ENCODE peak calls at places on chromosome 6, in five cellular contexts. A, S, J, T and I are unnamed samples.

GRCh38 chr6:48150701-48151100 is 39.7 kb upstream of the PTCHD4 start:
- DNase-seq in T (no peak), A (no peak), J (no peak), S (no peak), I (no peak)

GRCh38 chr6:32087574-32088486 is 21.3 kb downstream of the TNXB start:
- DNase-seq in J (peak), T (peak), A (peak), S (no peak), I (peak)

GRCh38 chr6:160274846-160275510 is 16.4 kb upstream of the SLC22A2 start:
- DNase-seq in T (no peak), J (no peak), S (no peak), A (no peak), I (no peak)

GRCh38 chr6:134145786-134146185 is 93.4 kb upstream of the SLC2A12 start:
- DNase-seq in T (no peak), J (no peak), A (peak), S (no peak), I (no peak)

GRCh38 chr6:166366921-166367320 is 15.8 kb downstream of the MPC1 start:
- DNase-seq in A (no peak), J (no peak), S (no peak), T (no peak), I (no peak)

GRCh38 chr6:90025418-90026089 is 131.3 kb downstream of the GJA10 start:
- DNase-seq in A (peak), T (no peak), J (no peak), S (no peak), I (no peak)

GRCh38 chr6:149907317-149907716 is 9.4 kb upstream of the RAET1E start:
- DNase-seq in A (no peak), J (no peak), S (no peak), T (no peak), I (no peak)

GRCh38 chr6:12288844-12289654 is 1.1 kb upstream of the EDN1 start:
- DNase-seq in J (no peak), A (peak), S (no peak), T (no peak), I (peak)

GRCh38 chr6:108453601-108454157 is 107.0 kb upstream of the FOXO3 start:
- DNase-seq in J (no peak), S (no peak), A (no peak), T (no peak), I (no peak)

GRCh38 chr6:96014846-96015245 is 928 bp upstream of the FUT9 start:
- DNase-seq in T (no peak), A (no peak), J (no peak), S (no peak), I (no peak)

GRCh38 chr6:64013061-64013410 is 377.4 kb downstream of the PHF3 start:
- DNase-seq in J (no peak), T (no peak), A (no peak), S (no peak), I (no peak)

GRCh38 chr6:149895702-149896310 is 2.1 kb downstream of the RAET1E start:
- DNase-seq in J (no peak), S (no peak), T (no peak), A (no peak), I (no peak)

GRCh38 chr6:133743621-133744020 is 145.3 kb upstream of the TCF21 start:
- DNase-seq in J (no peak), A (no peak), S (no peak), T (no peak), I (no peak)

GRCh38 chr6:160992323-160993314 is 1.1 kb downstream of the MAP3K4 start:
- DNase-seq in T (no peak), A (peak), S (no peak), J (no peak), I (no peak)

GRCh38 chr6:111597687-111598086 is 8.0 kb downstream of the TRAF3IP2 start:
- DNase-seq in T (no peak), S (no peak), J (peak), A (no peak), I (no peak)

GRCh38 chr6:45730232-45730631 is 285.4 kb downstream of the CLIC5 start:
- DNase-seq in T (no peak), A (no peak), J (no peak), S (no peak), I (no peak)

GRCh38 chr6:42264852-42265390 is 47.3 kb upstream of the MRPS10 start:
- DNase-seq in J (peak), A (no peak), S (no peak), T (no peak), I (no peak)

GRCh38 chr6:8157839-8158238 is 55.5 kb upstream of the EEF1E1 start:
- DNase-seq in S (no peak), A (no peak), T (no peak), J (no peak), I (no peak)
- TF ChIP-seq CTCF in S (no peak), A (no peak), T (no peak), J (no peak), I (no peak)

GRCh38 chr6:24734166-24734565 is 15.2 kb upstream of the C6orf62 start:
- DNase-seq in A (no peak), T (no peak), J (no peak), S (no peak), I (no peak)
- TF ChIP-seq CTCF in A (no peak), T (no peak), J (no peak), S (no peak), I (no peak)

GRCh38 chr6:137589067-137589848 is 95.1 kb upstream of the OLIG3 start:
- DNase-seq in S (no peak), J (no peak), A (peak), T (no peak), I (no peak)

GRCh38 chr6:137590684-137591083 is 96.5 kb upstream of the OLIG3 start:
- DNase-seq in S (no peak), A (no peak), J (no peak), T (no peak), I (no peak)

DNA sequence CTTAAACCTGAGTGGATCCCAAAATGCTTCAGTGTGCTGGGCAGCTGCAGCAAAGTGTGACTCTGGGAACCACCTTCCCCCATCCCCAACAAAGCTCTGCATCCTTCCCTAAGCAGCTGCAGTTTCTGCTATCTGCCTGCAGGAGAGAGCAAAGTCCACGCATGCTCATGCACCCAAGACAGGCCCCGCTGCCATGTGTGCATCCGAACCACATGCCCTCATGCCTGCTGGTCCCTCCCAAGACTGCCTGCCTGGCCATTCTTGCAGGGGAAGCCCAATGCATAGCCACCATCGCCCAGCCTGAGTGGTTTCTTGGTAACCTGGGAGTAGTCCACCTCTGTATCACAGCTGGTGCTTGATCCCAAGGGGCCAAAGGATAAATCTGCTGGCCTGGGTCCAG is 94.3 kb upstream of the OLIG3 start:
- DNase-seq in A (no peak), T (no peak), J (no peak), S (no peak), I (no peak)
- TF ChIP-seq CTCF in A (peak), T (no peak), J (no peak), S (no peak), I (no peak)

GRCh38 chr6:55621993-55622392 is 43.0 kb upstream of the HMGCLL1 start:
- DNase-seq in T (no peak), A (no peak), S (no peak), J (no peak), I (no peak)

GRCh38 chr6:55621244-55621643 is 42.3 kb upstream of the HMGCLL1 start:
- DNase-seq in T (no peak), A (no peak), S (no peak), J (no peak), I (no peak)

GRCh38 chr6:55617272-55617671 is 38.3 kb upstream of the HMGCLL1 start:
- DNase-seq in T (no peak), A (peak), J (no peak), S (no peak), I (no peak)
- TF ChIP-seq CTCF in T (no peak), A (no peak), J (no peak), S (no peak), I (peak)

DNA sequence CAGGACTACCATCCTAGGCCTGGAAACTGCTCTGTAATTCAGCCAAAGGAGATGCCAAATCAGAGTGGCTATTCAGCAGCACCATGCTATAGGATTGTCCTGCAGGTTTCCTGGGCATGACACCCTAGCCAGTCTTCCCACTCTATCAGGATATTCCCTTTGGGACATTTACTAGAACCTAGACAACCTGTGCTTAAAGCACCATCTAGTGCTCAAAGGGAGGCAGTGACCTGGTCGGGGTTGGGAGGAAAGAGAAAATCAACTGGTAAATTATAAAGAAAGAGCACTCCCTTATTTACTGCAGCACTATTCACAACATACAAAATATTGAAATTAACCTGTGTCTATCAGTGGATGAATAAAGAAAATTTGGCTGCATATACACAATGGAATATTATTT is 67.2 kb upstream of the SMLR1 start:
- DNase-seq in A (peak), T (no peak), S (no peak), J (no peak), I (no peak)
- TF ChIP-seq CTCF in A (peak), T (no peak), S (no peak), J (no peak), I (peak)

DNA sequence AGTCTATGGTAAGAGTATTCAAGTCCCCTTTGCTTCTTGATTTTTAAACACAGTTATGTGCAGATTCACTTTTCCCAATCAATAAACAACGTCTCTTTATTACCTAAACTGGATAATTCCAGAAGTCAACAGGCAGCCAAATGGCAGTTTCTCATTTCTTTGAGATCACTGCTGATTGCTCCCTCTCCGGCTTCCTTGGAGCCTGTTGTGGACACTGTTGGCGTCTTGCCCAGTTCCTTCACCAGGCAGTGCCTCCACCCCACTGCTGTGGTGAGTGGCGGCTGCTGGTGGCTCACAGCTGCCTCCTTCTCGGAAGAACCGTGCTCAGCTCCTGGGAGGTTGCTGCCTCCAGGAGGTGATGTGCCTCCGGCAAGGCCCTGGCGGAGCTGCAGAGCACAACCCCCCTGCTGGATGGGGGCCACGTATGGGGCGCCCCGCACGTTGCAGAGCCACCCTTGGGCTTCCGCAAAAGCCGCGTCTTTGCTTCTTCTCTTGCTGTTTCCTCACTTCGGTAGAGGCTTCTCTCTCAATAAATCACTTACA is 105.1 kb upstream of the CNKSR3 start:
- DNase-seq in J (peak), S (no peak), T (no peak), A (peak), I (no peak)
- TF ChIP-seq CTCF in J (peak), S (no peak), T (no peak), A (peak), I (no peak)

DNA sequence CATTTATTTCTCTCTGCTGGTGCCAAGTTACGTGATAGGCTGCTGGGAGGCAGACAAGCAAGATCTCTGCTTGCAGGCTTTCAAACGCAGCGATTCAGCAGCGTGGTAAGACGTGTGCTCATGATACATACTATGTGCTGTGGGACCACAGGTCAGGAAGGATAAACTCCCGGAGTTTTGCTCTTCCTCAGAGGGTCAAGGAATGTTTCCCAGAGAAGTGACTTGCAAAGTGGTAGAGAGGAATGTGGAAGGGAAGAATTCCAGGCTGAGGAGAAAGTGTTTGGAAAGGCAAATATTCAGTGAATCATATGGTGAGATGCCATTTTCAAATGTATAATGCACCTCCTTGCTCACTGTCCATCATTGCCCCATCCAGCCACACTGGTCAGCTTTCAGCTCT is 46.5 kb downstream of the UTRN start:
- DNase-seq in A (no peak), T (no peak), S (no peak), J (no peak), I (no peak)
- TF ChIP-seq CTCF in A (no peak), T (no peak), S (no peak), J (no peak), I (no peak)

DNA sequence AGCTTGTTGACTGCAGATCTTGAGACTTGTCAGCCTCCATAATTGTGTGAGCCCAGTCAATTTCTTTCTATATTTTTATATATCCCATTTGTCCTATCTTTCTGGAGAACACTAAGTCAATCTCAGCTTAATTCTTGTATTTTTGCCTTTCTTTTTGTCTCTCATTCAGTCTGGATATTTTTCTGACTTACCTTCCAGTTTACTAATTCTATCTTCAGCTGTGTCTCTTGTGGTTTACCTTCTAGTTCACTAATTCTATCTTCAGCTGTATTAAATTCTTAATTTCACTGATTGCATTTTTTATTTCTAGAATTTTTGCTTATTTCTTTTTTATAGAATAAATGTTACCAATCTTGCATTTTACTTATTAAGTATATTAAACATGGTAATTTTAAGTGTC is 17.8 kb upstream of the RFX6 start:
- DNase-seq in J (no peak), S (no peak), T (no peak), A (no peak), I (no peak)
- TF ChIP-seq CTCF in J (no peak), S (no peak), T (no peak), A (no peak), I (no peak)

DNA sequence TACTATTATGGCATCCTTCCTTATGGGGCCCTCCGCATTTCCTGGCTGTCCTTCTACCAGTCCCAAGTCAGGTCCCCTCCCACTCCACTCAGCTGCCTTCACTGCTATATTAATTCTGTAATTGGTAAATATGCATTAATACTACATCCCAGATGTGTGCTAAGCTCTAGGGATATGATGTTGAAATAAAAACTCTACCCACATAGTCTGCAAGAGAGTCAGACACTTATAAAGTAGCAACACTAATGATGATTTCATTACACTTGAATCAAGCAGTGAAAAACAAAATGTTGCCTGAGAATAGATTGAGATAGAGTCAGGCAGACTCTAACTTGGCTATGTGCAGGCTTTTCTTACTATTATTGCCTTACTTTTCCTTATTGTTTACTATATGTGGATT is 62.4 kb downstream of the AIG1 start:
- DNase-seq in T (no peak), J (no peak), A (no peak), S (no peak), I (no peak)
- TF ChIP-seq CTCF in T (no peak), J (no peak), A (no peak), S (no peak), I (no peak)